ENCODE peak calls at places on chromosomes 12 and 14, in nine cellular contexts. N is myocyte; T is Daoy; O is non-pigmented ciliary epithelial cell; F is stimulated activated CD8-positive, alpha-beta memory T cell treated with anti-CD3 and anti-CD28 coated beads, Interleukin-4, amount 100 ng/mL, for 24 hours; D is left ventricle myocardium inferior; H is endothelial cell; B is CMK; M is activated naive CD4-positive, alpha-beta T cell treated with anti-CD3 and anti-CD28 coated beads, Interleukin-2, amount 50 U/mL, for 16 hours. R is an unnamed sample.

GRCh38 chr12:55942055-55942454 is 11.1 kb downstream of the DGKA start:
- DNase-seq in F (no peak), B (no peak), M (no peak), D (no peak), N (no peak), H (no peak), O (no peak), T (no peak), R (no peak)

GRCh38 chr14:36221097-36221496 is 44.6 kb upstream of the PTCSC3 start:
- DNase-seq in M (no peak), B (no peak), T (no peak), O (no peak), H (no peak), D (no peak), N (no peak), F (no peak), R (no peak)

GRCh38 chr12:56307221-56307965 is 7.3 kb upstream of the CS start:
- DNase-seq in F (no peak), H (no peak), M (no peak), N (no peak), T (no peak), B (no peak), O (no peak), D (no peak), R (no peak)

GRCh38 chr12:52439420-52439819 is 5.2 kb upstream of the KRT75 start:
- DNase-seq in H (no peak), F (no peak), B (no peak), T (no peak), O (no peak), N (no peak), M (no peak), D (no peak), R (no peak)

GRCh38 chr12:51549637-51550036 is 41.4 kb upstream of the SCN8A start:
- DNase-seq in F (no peak), D (no peak), T (peak; percentile 23), M (no peak), B (no peak), N (peak; percentile 52), H (no peak), O (no peak), R (no peak)

GRCh38 chr12:116150001-116150400 is 127.5 kb downstream of the MED13L start:
- DNase-seq in M (no peak), F (no peak), D (no peak), T (no peak), B (no peak), O (no peak), H (no peak), N (no peak), R (no peak)

GRCh38 chr12:63869656-63870055 is 25.2 kb downstream of the SRGAP1 start:
- DNase-seq in D (no peak), T (no peak), N (no peak), H (no peak), O (no peak), B (no peak), F (no peak), M (no peak), R (no peak)

GRCh38 chr14:66401447-66402095 is 84.6 kb upstream of the CCDC196 start:
- DNase-seq in D (no peak), O (no peak), T (no peak), H (no peak), B (no peak), M (no peak), F (no peak), N (peak; percentile 2), R (peak; percentile 39)

GRCh38 chr14:64899958-64900357 is 14.3 kb upstream of the CHURC1 start:
- DNase-seq in N (no peak), F (no peak), D (no peak), H (no peak), T (no peak), M (no peak), O (no peak), B (no peak), R (no peak)

GRCh38 chr12:96233941-96234461 is 39.8 kb downstream of the ELK3 start:
- DNase-seq in M (no peak), T (peak; percentile 84), O (no peak), F (no peak), D (peak; percentile 92), B (no peak), H (no peak), N (peak; percentile 95), R (no peak)

GRCh38 chr12:93847517-93848452 is 170.6 kb downstream of the CRADD start:
- DNase-seq in D (no peak), H (no peak), N (no peak), O (no peak), F (no peak), B (no peak), M (no peak), T (no peak), R (no peak)

GRCh38 chr12:127389923-127390322 is 877.0 kb upstream of the TMEM132C start:
- DNase-seq in F (no peak), T (peak; percentile 73), H (no peak), D (no peak), N (peak; percentile 89), O (peak; percentile 63), B (no peak), M (no peak), R (no peak)

GRCh38 chr12:33944703-33945437 is 77.4 kb upstream of the ALG10 start:
- DNase-seq in T (no peak), B (no peak), F (no peak), N (no peak), D (no peak), M (no peak), H (no peak), O (no peak), R (no peak)

GRCh38 chr14:75059642-75060041 is 4.2 kb downstream of the ACYP1 start:
- DNase-seq in T (peak; percentile 4), H (no peak), F (no peak), D (no peak), B (no peak), N (no peak), M (no peak), O (no peak), R (no peak)

GRCh38 chr12:74337951-74338350 is 199.7 kb upstream of the ATXN7L3B start:
- DNase-seq in H (no peak), T (peak; percentile 73), N (no peak), D (no peak), M (no peak), B (no peak), F (no peak), O (no peak), R (no peak)

GRCh38 chr14:74459289-74459946 is 33.4 kb upstream of the SYNDIG1L start:
- DNase-seq in N (peak; percentile 74), H (peak; percentile 60), O (no peak), F (peak; percentile 2), D (no peak), M (peak; percentile 25), T (peak; percentile 87), B (no peak), R (peak; percentile 78)

GRCh38 chr12:45887544-45887943 is 102.8 kb downstream of the SCAF11 start:
- DNase-seq in O (no peak), D (no peak), T (no peak), F (no peak), B (no peak), M (no peak), N (no peak), H (no peak), R (no peak)